ENCODE peak calls at places on chromosomes 12 and 14, in seven cellular contexts. One of them, this sample, is unnamed.

GRCh38 chr14:92651106-92651792 is 97.2 kb downstream of the LGMN start:
- DNase-seq in NCI-H345: no peak
- DNase-seq in astrocyte of the spinal cord: no peak
- DNase-seq in activated naive CD8-positive, alpha-beta T cell treated with anti-CD3 and anti-CD28 coated beads, Interleukin-2, amount 50 U/mL, for 24 hours: peak; percentile 84
- DNase-seq in fibroblast of mammary gland: peak; percentile 75
- DNase-seq in activated T-helper 9 cell treated with anti-CD3 and anti-CD28 coated beads, Interleukin-2, amount 50 U/mL, for 16 hours: peak; percentile 65
- DNase-seq in Ammon's horn: peak; percentile 61
- DNase-seq in this sample: no peak

GRCh38 chr12:132445884-132446471 is 44.0 kb upstream of the FBRSL1 start:
- DNase-seq in activated T-helper 9 cell treated with anti-CD3 and anti-CD28 coated beads, Interleukin-2, amount 50 U/mL, for 16 hours: peak; percentile 58
- DNase-seq in activated naive CD8-positive, alpha-beta T cell treated with anti-CD3 and anti-CD28 coated beads, Interleukin-2, amount 50 U/mL, for 24 hours: peak; percentile 62
- DNase-seq in Ammon's horn: peak; percentile 33
- DNase-seq in astrocyte of the spinal cord: peak; percentile 45
- DNase-seq in NCI-H345: peak; percentile 97
- DNase-seq in fibroblast of mammary gland: peak; percentile 92
- DNase-seq in this sample: peak; percentile 33

GRCh38 chr12:38890102-38890501 is 15.3 kb downstream of the CPNE8 start:
- DNase-seq in NCI-H345: no peak
- DNase-seq in activated naive CD8-positive, alpha-beta T cell treated with anti-CD3 and anti-CD28 coated beads, Interleukin-2, amount 50 U/mL, for 24 hours: no peak
- DNase-seq in activated T-helper 9 cell treated with anti-CD3 and anti-CD28 coated beads, Interleukin-2, amount 50 U/mL, for 16 hours: no peak
- DNase-seq in Ammon's horn: no peak
- DNase-seq in fibroblast of mammary gland: peak; percentile 40
- DNase-seq in astrocyte of the spinal cord: no peak
- DNase-seq in this sample: no peak

GRCh38 chr14:51419685-51420084 is 179.6 kb downstream of the TMX1 start:
- DNase-seq in astrocyte of the spinal cord: no peak
- DNase-seq in Ammon's horn: no peak
- DNase-seq in NCI-H345: no peak
- DNase-seq in fibroblast of mammary gland: no peak
- DNase-seq in activated naive CD8-positive, alpha-beta T cell treated with anti-CD3 and anti-CD28 coated beads, Interleukin-2, amount 50 U/mL, for 24 hours: peak; percentile 4
- DNase-seq in activated T-helper 9 cell treated with anti-CD3 and anti-CD28 coated beads, Interleukin-2, amount 50 U/mL, for 16 hours: peak; percentile 14
- DNase-seq in this sample: no peak

GRCh38 chr12:5165296-5165970 is 121.8 kb downstream of the KCNA5 start:
- DNase-seq in astrocyte of the spinal cord: no peak
- DNase-seq in NCI-H345: no peak
- DNase-seq in fibroblast of mammary gland: no peak
- DNase-seq in activated naive CD8-positive, alpha-beta T cell treated with anti-CD3 and anti-CD28 coated beads, Interleukin-2, amount 50 U/mL, for 24 hours: no peak
- DNase-seq in Ammon's horn: no peak
- DNase-seq in activated T-helper 9 cell treated with anti-CD3 and anti-CD28 coated beads, Interleukin-2, amount 50 U/mL, for 16 hours: no peak
- DNase-seq in this sample: no peak

GRCh38 chr12:131825146-131825892 is 2.9 kb upstream of the MMP17 start:
- DNase-seq in astrocyte of the spinal cord: no peak
- DNase-seq in Ammon's horn: no peak
- DNase-seq in fibroblast of mammary gland: peak; percentile 43
- DNase-seq in activated naive CD8-positive, alpha-beta T cell treated with anti-CD3 and anti-CD28 coated beads, Interleukin-2, amount 50 U/mL, for 24 hours: no peak
- DNase-seq in NCI-H345: no peak
- DNase-seq in activated T-helper 9 cell treated with anti-CD3 and anti-CD28 coated beads, Interleukin-2, amount 50 U/mL, for 16 hours: no peak
- DNase-seq in this sample: peak; percentile 77

GRCh38 chr12:117093918-117094630 is 5.1 kb downstream of the TESC start:
- DNase-seq in NCI-H345: peak; percentile 89
- DNase-seq in Ammon's horn: no peak
- DNase-seq in activated T-helper 9 cell treated with anti-CD3 and anti-CD28 coated beads, Interleukin-2, amount 50 U/mL, for 16 hours: no peak
- DNase-seq in astrocyte of the spinal cord: no peak
- DNase-seq in fibroblast of mammary gland: no peak
- DNase-seq in activated naive CD8-positive, alpha-beta T cell treated with anti-CD3 and anti-CD28 coated beads, Interleukin-2, amount 50 U/mL, for 24 hours: no peak
- DNase-seq in this sample: no peak

GRCh38 chr14:92690171-92691011 is 58.0 kb downstream of the LGMN start:
- DNase-seq in activated T-helper 9 cell treated with anti-CD3 and anti-CD28 coated beads, Interleukin-2, amount 50 U/mL, for 16 hours: no peak
- DNase-seq in Ammon's horn: no peak
- DNase-seq in astrocyte of the spinal cord: peak; percentile 59
- DNase-seq in activated naive CD8-positive, alpha-beta T cell treated with anti-CD3 and anti-CD28 coated beads, Interleukin-2, amount 50 U/mL, for 24 hours: no peak
- DNase-seq in NCI-H345: peak; percentile 74
- DNase-seq in fibroblast of mammary gland: peak; percentile 63
- DNase-seq in this sample: no peak

GRCh38 chr14:99589651-99590530 is 14.1 kb downstream of the CCDC85C start:
- DNase-seq in Ammon's horn: no peak
- DNase-seq in fibroblast of mammary gland: no peak
- DNase-seq in activated T-helper 9 cell treated with anti-CD3 and anti-CD28 coated beads, Interleukin-2, amount 50 U/mL, for 16 hours: no peak
- DNase-seq in activated naive CD8-positive, alpha-beta T cell treated with anti-CD3 and anti-CD28 coated beads, Interleukin-2, amount 50 U/mL, for 24 hours: no peak
- DNase-seq in astrocyte of the spinal cord: no peak
- DNase-seq in NCI-H345: no peak
- DNase-seq in this sample: no peak

GRCh38 chr12:70507442-70507841 is 129.8 kb downstream of the PTPRB start:
- DNase-seq in activated T-helper 9 cell treated with anti-CD3 and anti-CD28 coated beads, Interleukin-2, amount 50 U/mL, for 16 hours: no peak
- DNase-seq in activated naive CD8-positive, alpha-beta T cell treated with anti-CD3 and anti-CD28 coated beads, Interleukin-2, amount 50 U/mL, for 24 hours: no peak
- DNase-seq in astrocyte of the spinal cord: peak; percentile 25
- DNase-seq in Ammon's horn: no peak
- DNase-seq in NCI-H345: no peak
- DNase-seq in fibroblast of mammary gland: no peak
- DNase-seq in this sample: no peak

GRCh38 chr12:77031745-77032144 is 33.6 kb downstream of the E2F7 start:
- DNase-seq in activated T-helper 9 cell treated with anti-CD3 and anti-CD28 coated beads, Interleukin-2, amount 50 U/mL, for 16 hours: no peak
- DNase-seq in astrocyte of the spinal cord: peak; percentile 72
- DNase-seq in fibroblast of mammary gland: peak; percentile 45
- DNase-seq in Ammon's horn: peak; percentile 14
- DNase-seq in NCI-H345: no peak
- DNase-seq in activated naive CD8-positive, alpha-beta T cell treated with anti-CD3 and anti-CD28 coated beads, Interleukin-2, amount 50 U/mL, for 24 hours: no peak
- DNase-seq in this sample: peak; percentile 54